ENCODE peak calls at places on chromosome 14, in six cellular contexts. One of them, this sample, is unnamed.
A peak's percentile ranks its signal among the peaks of the same experiment; 100 is the strongest.

GRCh38 chr14:87990687-87991086 is 2.3 kb downstream of the GALC start:
- DNase-seq in Ammon's horn: no peak
- DNase-seq in neural progenitor cell: no peak
- DNase-seq in MM.1S: no peak
- DNase-seq in SW 1271: no peak
- DNase-seq in effector memory CD8-positive, alpha-beta T cell: no peak
- DNase-seq in this sample: no peak

GRCh38 chr14:33972522-33973162 is 21.8 kb upstream of the EGLN3 start:
- DNase-seq in effector memory CD8-positive, alpha-beta T cell: no peak
- DNase-seq in Ammon's horn: no peak
- DNase-seq in neural progenitor cell: peak; percentile 24
- DNase-seq in SW 1271: no peak
- DNase-seq in MM.1S: no peak
- DNase-seq in this sample: peak; percentile 57

GRCh38 chr14:45177081-45177480 is 41.4 kb downstream of the FANCM start:
- DNase-seq in MM.1S: no peak
- DNase-seq in SW 1271: no peak
- DNase-seq in effector memory CD8-positive, alpha-beta T cell: no peak
- DNase-seq in neural progenitor cell: no peak
- DNase-seq in Ammon's horn: no peak
- DNase-seq in this sample: no peak

GRCh38 chr14:70448633-70449032 is 3.3 kb upstream of the ADAM21 start:
- DNase-seq in SW 1271: no peak
- DNase-seq in MM.1S: no peak
- DNase-seq in Ammon's horn: no peak
- DNase-seq in neural progenitor cell: no peak
- DNase-seq in effector memory CD8-positive, alpha-beta T cell: no peak
- DNase-seq in this sample: no peak

GRCh38 chr14:72663956-72664650 is 229.8 kb downstream of the DPF3 start:
- DNase-seq in Ammon's horn: no peak
- DNase-seq in neural progenitor cell: no peak
- DNase-seq in MM.1S: no peak
- DNase-seq in effector memory CD8-positive, alpha-beta T cell: no peak
- DNase-seq in SW 1271: no peak
- DNase-seq in this sample: no peak

GRCh38 chr14:95519699-95520098 is 3.2 kb upstream of the SYNE3 start:
- DNase-seq in MM.1S: no peak
- DNase-seq in neural progenitor cell: no peak
- DNase-seq in effector memory CD8-positive, alpha-beta T cell: no peak
- DNase-seq in SW 1271: no peak
- DNase-seq in Ammon's horn: no peak
- DNase-seq in this sample: peak; percentile 70

GRCh38 chr14:53695692-53696091 is 260.9 kb downstream of the BMP4 start:
- DNase-seq in neural progenitor cell: no peak
- DNase-seq in MM.1S: no peak
- DNase-seq in Ammon's horn: no peak
- DNase-seq in effector memory CD8-positive, alpha-beta T cell: no peak
- DNase-seq in SW 1271: no peak
- DNase-seq in this sample: no peak

GRCh38 chr14:23910876-23911210 is 42.7 kb upstream of the DHRS4 start:
- DNase-seq in neural progenitor cell: no peak
- DNase-seq in Ammon's horn: no peak
- DNase-seq in MM.1S: no peak
- DNase-seq in SW 1271: no peak
- DNase-seq in effector memory CD8-positive, alpha-beta T cell: no peak
- DNase-seq in this sample: no peak

GRCh38 chr14:72515779-72516770 is 377.8 kb downstream of the DPF3 start:
- DNase-seq in neural progenitor cell: no peak
- DNase-seq in Ammon's horn: no peak
- DNase-seq in SW 1271: no peak
- DNase-seq in MM.1S: no peak
- DNase-seq in effector memory CD8-positive, alpha-beta T cell: no peak
- DNase-seq in this sample: peak; percentile 18

GRCh38 chr14:68309631-68310030 is 483.2 kb downstream of the ZFP36L1 start:
- DNase-seq in SW 1271: no peak
- DNase-seq in MM.1S: no peak
- DNase-seq in neural progenitor cell: no peak
- DNase-seq in effector memory CD8-positive, alpha-beta T cell: no peak
- DNase-seq in Ammon's horn: peak; percentile 64
- DNase-seq in this sample: no peak

GRCh38 chr14:24365600-24366374 is 2.2 kb upstream of the NFATC4 start:
- DNase-seq in effector memory CD8-positive, alpha-beta T cell: peak; percentile 49
- DNase-seq in Ammon's horn: peak; percentile 74
- DNase-seq in SW 1271: no peak
- DNase-seq in MM.1S: peak; percentile 83
- DNase-seq in neural progenitor cell: peak; percentile 94
- DNase-seq in this sample: peak; percentile 77

GRCh38 chr14:68569546-68569908 is 223.3 kb downstream of the ZFP36L1 start:
- DNase-seq in neural progenitor cell: no peak
- DNase-seq in MM.1S: no peak
- DNase-seq in Ammon's horn: peak; percentile 78
- DNase-seq in SW 1271: no peak
- DNase-seq in effector memory CD8-positive, alpha-beta T cell: no peak
- DNase-seq in this sample: no peak

This sample was measured in RPMI8226.